ENCODE peak calls at places on chromosomes 2 and 18, in seven cellular contexts. A is substantia nigra; P is psoas muscle; W is CD4-positive, alpha-beta T cell; Q is neural progenitor cell; D is effector memory CD4-positive, alpha-beta T cell; Z is H9. V is an unnamed sample.
A peak's percentile ranks its signal among the peaks of the same experiment; 100 is the strongest.

GRCh38 chr18:27057459-27058302 is 127.4 kb downstream of the CHST9 start:
- DNase-seq in Q (no peak), Z (no peak), A (peak; percentile 31), D (no peak), P (no peak), W (no peak), V (no peak)

GRCh38 chr2:235390816-235391194 is 103.0 kb upstream of the AGAP1 start:
- DNase-seq in Z (no peak), W (no peak), Q (no peak), P (no peak), D (no peak), A (no peak), V (no peak)

GRCh38 chr2:204177977-204178522 is 241.5 kb downstream of the ICOS start:
- DNase-seq in Z (peak; percentile 68), A (no peak), W (peak; percentile 48), P (peak; percentile 41), Q (peak; percentile 66), D (peak; percentile 55), V (peak; percentile 25)

GRCh38 chr2:54350422-54350821 is 94.4 kb upstream of the TSPYL6 start:
- DNase-seq in Q (no peak), A (no peak), D (no peak), P (no peak), W (no peak), Z (no peak), V (no peak)

GRCh38 chr2:46803911-46804670 is 111.5 kb downstream of the MCFD2 start:
- DNase-seq in W (no peak), D (no peak), P (no peak), Z (no peak), Q (no peak), A (no peak), V (no peak)

GRCh38 chr2:102285368-102285767 is 26.0 kb upstream of the IL1RL1 start:
- DNase-seq in Z (no peak), A (no peak), W (no peak), D (no peak), P (no peak), Q (no peak), V (no peak)

GRCh38 chr2:4803396-4803795 is 888.8 kb upstream of the SOX11 start:
- DNase-seq in Q (no peak), P (no peak), Z (no peak), D (no peak), A (no peak), W (no peak), V (no peak)

GRCh38 chr18:57846258-57846657 is 43.1 kb upstream of the ATP8B1 start:
- DNase-seq in W (no peak), D (no peak), Z (no peak), P (no peak), A (no peak), Q (no peak), V (no peak)

GRCh38 chr2:159064446-159065301 is 96.2 kb downstream of the TANC1 start:
- DNase-seq in Z (no peak), W (no peak), P (no peak), A (no peak), D (no peak), Q (peak; percentile 79), V (no peak)

GRCh38 chr2:152743004-152743403 is 24.6 kb downstream of the ARL6IP6 start:
- DNase-seq in P (no peak), Q (no peak), D (no peak), A (no peak), W (no peak), Z (no peak), V (no peak)

GRCh38 chr2:204072443-204073324 is 136.1 kb downstream of the ICOS start:
- DNase-seq in Z (peak; percentile 72), D (peak; percentile 27), W (peak; percentile 27), A (no peak), Q (peak; percentile 65), P (no peak), V (no peak)

GRCh38 chr2:164803772-164804466 is 37.7 kb downstream of the COBLL1 start:
- DNase-seq in A (no peak), Z (no peak), W (no peak), Q (no peak), P (no peak), D (no peak), V (no peak)

GRCh38 chr2:105330681-105331375 is 1.3 kb upstream of the TGFBRAP1 start:
- DNase-seq in Z (no peak), A (no peak), D (no peak), P (no peak), Q (no peak), W (no peak), V (no peak)

GRCh38 chr2:239826786-239827510 is 198.2 kb downstream of the NDUFA10 start:
- DNase-seq in Z (peak; percentile 14), W (no peak), A (no peak), P (no peak), Q (no peak), D (no peak), V (no peak)

GRCh38 chr2:20137131-20137571 is 85.7 kb upstream of the LAPTM4A start:
- DNase-seq in D (no peak), A (no peak), Q (no peak), W (no peak), Z (no peak), P (no peak), V (no peak)

GRCh38 chr2:219207884-219208740 is 1.5 kb downstream of the ZFAND2B start:
- DNase-seq in Z (peak; percentile 22), Q (no peak), A (no peak), W (no peak), P (no peak), D (no peak), V (peak; percentile 57)

GRCh38 chr2:234847639-234848038 is 104.2 kb upstream of the SH3BP4 start:
- DNase-seq in Q (no peak), P (no peak), A (no peak), D (no peak), W (no peak), Z (no peak), V (no peak)

GRCh38 chr2:216133392-216133791 is 24.2 kb downstream of the XRCC5 start:
- DNase-seq in P (no peak), Q (no peak), D (no peak), W (no peak), Z (no peak), A (no peak), V (no peak)

GRCh38 chr2:231674587-231675334 is 33.6 kb upstream of the PTMA start:
- DNase-seq in Q (peak; percentile 90), A (peak; percentile 56), D (peak; percentile 24), P (peak; percentile 77), W (peak; percentile 30), Z (peak; percentile 96), V (peak; percentile 66)

GRCh38 chr2:16635796-16636699 is 29.6 kb downstream of the CYRIA start:
- DNase-seq in W (no peak), A (peak; percentile 48), P (no peak), D (no peak), Q (no peak), Z (no peak), V (no peak)

GRCh38 chr2:188452084-188452483 is 160.4 kb downstream of the GULP1 start:
- DNase-seq in Z (no peak), P (no peak), W (no peak), Q (no peak), D (no peak), A (no peak), V (no peak)

GRCh38 chr2:32931945-32932709 is 14.6 kb upstream of the LTBP1 start:
- DNase-seq in W (no peak), Q (no peak), Z (peak; percentile 52), D (no peak), A (no peak), P (no peak), V (no peak)

GRCh38 chr18:3257627-3258120 is 4.3 kb upstream of the MYL12B start:
- DNase-seq in A (no peak), W (no peak), P (no peak), Z (no peak), Q (no peak), D (no peak), V (no peak)

DNA sequence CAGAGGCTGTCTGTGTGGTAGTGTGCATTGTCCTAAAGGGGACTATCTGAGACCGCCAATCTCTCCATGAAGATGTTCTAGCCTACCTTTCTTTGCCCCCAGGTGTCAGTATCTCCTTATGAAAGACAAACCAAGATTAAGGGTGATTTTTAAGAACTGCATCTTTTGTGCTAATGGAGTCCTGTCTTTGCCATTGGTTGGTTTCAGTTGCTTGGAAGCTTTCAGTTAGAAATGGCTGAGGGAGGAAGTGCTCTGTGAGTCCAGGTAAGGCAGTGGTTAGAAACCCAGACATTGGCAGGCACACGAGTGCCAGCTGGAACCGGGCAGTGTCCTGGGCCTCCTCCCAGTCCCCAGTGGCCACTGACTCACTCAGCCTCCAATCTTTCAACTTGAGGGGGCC is 111.3 kb downstream of the DOCK10 start:
- DNase-seq in W (no peak), A (no peak), P (no peak), Z (no peak), Q (no peak), D (no peak), V (peak; percentile 15)
- H3K27ac ChIP-seq in W (peak overlapping the region; percentile 58), A (no peak overlapping the region), P (no peak overlapping the region), Z (no peak overlapping the region), Q (no peak overlapping the region), D (peak overlapping the region; percentile 45), V (no peak overlapping the region)

GRCh38 chr2:42961948-42962347 is 169.6 kb upstream of the HAAO start:
- DNase-seq in A (no peak), D (no peak), Z (no peak), W (no peak), P (no peak), Q (no peak), V (no peak)

GRCh38 chr2:42959993-42960834 is 167.8 kb upstream of the HAAO start:
- DNase-seq in W (no peak), D (no peak), P (no peak), Q (no peak), A (no peak), Z (no peak), V (no peak)

GRCh38 chr2:42960835-42961165 is 168.4 kb upstream of the HAAO start:
- DNase-seq in P (no peak), D (no peak), Z (no peak), W (no peak), Q (no peak), A (no peak), V (no peak)

GRCh38 chr2:42962521-42962953 is 170.2 kb upstream of the HAAO start:
- DNase-seq in A (no peak), Q (no peak), W (no peak), Z (no peak), P (no peak), D (no peak), V (no peak)

GRCh38 chr2:42961385-42961800 is 169.0 kb upstream of the HAAO start:
- DNase-seq in Q (peak; percentile 61), W (no peak), P (peak; percentile 81), A (peak; percentile 35), D (no peak), Z (no peak), V (no peak)
- H3K27ac ChIP-seq in Q (peak overlapping the region; percentile 30), W (no peak overlapping the region), P (peak overlapping the region; percentile 64), A (peak overlapping the region; percentile 56), D (no peak overlapping the region), Z (no peak overlapping the region), V (peak overlapping the region; percentile 4)

DNA sequence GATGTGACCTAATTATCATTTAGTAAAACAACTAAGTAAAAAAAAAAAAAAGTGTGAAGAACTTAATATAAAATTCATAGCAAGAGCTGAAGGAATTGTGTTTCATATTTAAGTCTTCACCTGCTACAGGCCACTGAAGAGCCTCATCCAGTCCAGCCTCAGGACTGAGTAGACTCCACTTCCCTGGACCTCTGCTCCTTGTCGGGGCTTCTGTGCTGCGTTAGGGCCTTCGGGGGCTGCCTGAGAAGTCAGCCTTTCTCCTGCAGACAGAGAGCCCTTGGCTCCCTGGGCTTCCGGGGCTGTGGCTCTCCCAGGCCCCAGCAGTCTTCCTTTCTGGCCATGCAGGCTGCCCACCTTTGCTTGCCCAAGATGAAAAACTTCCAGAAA is 95.5 kb downstream of the MTCL1 start:
- DNase-seq in W (no peak), A (no peak), D (no peak), Q (peak; percentile 36), P (no peak), Z (no peak), V (no peak)
- H3K27ac ChIP-seq in W (no peak overlapping the region), A (no peak overlapping the region), D (no peak overlapping the region), Q (peak overlapping the region; percentile 77), P (peak overlapping the region; percentile 71), Z (peak overlapping the region; percentile 45), V (no peak overlapping the region)

GRCh38 chr2:60496976-60497375 is 56.5 kb downstream of the BCL11A start:
- DNase-seq in W (no peak), Z (no peak), Q (peak; percentile 55), P (no peak), A (no peak), D (no peak), V (no peak)
- H3K27ac ChIP-seq in W (no peak overlapping the region), Z (no peak overlapping the region), Q (no peak overlapping the region), P (no peak overlapping the region), A (no peak overlapping the region), D (no peak overlapping the region), V (no peak overlapping the region)

V was measured in upper lobe of left lung.